ENCODE peak calls at places on chromosomes 1 and 21, in ten cellular contexts. W is neural progenitor cell; L is GM23248; Q is neuronal stem cell; O is effector memory CD4-positive, alpha-beta T cell; U is stimulated activated CD4-positive, alpha-beta T cell treated with anti-CD3 and anti-CD28 coated beads, Interleukin-2, amount 100 ng/mL, for 48 hours; C is AG10803; N is GM10248; G is CD4-positive, alpha-beta memory T cell; Z is esophagus squamous epithelium. S is an unnamed sample.

GRCh38 chr1:35220976-35221375 is 28.0 kb upstream of the SFPQ start:
- DNase-seq in W (peak; percentile 41), L (peak; percentile 12), Q (no peak), O (no peak), U (no peak), C (no peak), N (peak; percentile 52), G (peak; percentile 7), Z (no peak), S (no peak)

GRCh38 chr1:68448365-68448764 is 1.4 kb downstream of the RPE65 start:
- DNase-seq in W (no peak), L (no peak), Q (no peak), O (no peak), U (no peak), C (no peak), N (no peak), G (no peak), Z (no peak), S (no peak)

GRCh38 chr21:14273736-14274538 is 58.0 kb downstream of the RBM11 start:
- DNase-seq in W (peak; percentile 17), L (no peak), Q (no peak), O (no peak), U (no peak), C (no peak), N (no peak), G (no peak), Z (no peak), S (no peak)

GRCh38 chr1:67130673-67131072 is 4.1 kb downstream of the C1orf141 start:
- DNase-seq in W (no peak), L (peak; percentile 8), Q (no peak), O (no peak), U (no peak), C (no peak), N (no peak), G (no peak), Z (no peak), S (no peak)

GRCh38 chr1:19643602-19644419 is at the start of gene NBL1:
- DNase-seq in W (peak; percentile 63), L (peak; percentile 87), Q (no peak), O (peak; percentile 54), U (peak; percentile 66), C (peak; percentile 63), N (peak; percentile 75), G (peak; percentile 79), Z (no peak), S (peak; percentile 44)

GRCh38 chr1:156502749-156503671 is 2.4 kb upstream of the MEF2D start:
- DNase-seq in W (no peak), L (peak; percentile 93), Q (no peak), O (no peak), U (no peak), C (peak; percentile 95), N (no peak), G (no peak), Z (no peak), S (no peak)

GRCh38 chr1:231550448-231550781 is 21.9 kb downstream of the TSNAX start:
- DNase-seq in W (peak; percentile 39), L (peak; percentile 49), Q (no peak), O (no peak), U (no peak), C (peak; percentile 3), N (peak; percentile 16), G (peak; percentile 15), Z (no peak), S (peak; percentile 8)

GRCh38 chr1:192807221-192807967 is 1.4 kb upstream of the RGS2 start:
- DNase-seq in W (no peak), L (peak; percentile 64), Q (no peak), O (no peak), U (no peak), C (peak; percentile 29), N (peak; percentile 18), G (peak; percentile 42), Z (no peak), S (peak; percentile 23)

GRCh38 chr1:44881011-44881632 is 38.1 kb upstream of the PTCH2 start:
- DNase-seq in W (no peak), L (peak; percentile 93), Q (no peak), O (no peak), U (no peak), C (peak; percentile 80), N (no peak), G (no peak), Z (no peak), S (no peak)

GRCh38 chr1:22709891-22710687 is 550 bp upstream of the EPHB2 start:
- DNase-seq in W (peak; percentile 85), L (peak; percentile 81), Q (peak; percentile 73), O (no peak), U (peak; percentile 15), C (peak; percentile 72), N (no peak), G (peak; percentile 14), Z (no peak), S (no peak)

GRCh38 chr1:199700551-199700950 is 327.0 kb upstream of the NR5A2 start:
- DNase-seq in W (no peak), L (no peak), Q (no peak), O (no peak), U (no peak), C (no peak), N (no peak), G (no peak), Z (no peak), S (no peak)

GRCh38 chr21:26920055-26920454 is 46.8 kb downstream of the ADAMTS5 start:
- DNase-seq in W (no peak), L (peak; percentile 67), Q (no peak), O (no peak), U (no peak), C (peak; percentile 42), N (no peak), G (no peak), Z (no peak), S (no peak)

GRCh38 chr1:64471724-64472276 is 1.9 kb downstream of the CACHD1 start:
- DNase-seq in W (peak; percentile 30), L (peak; percentile 69), Q (no peak), O (no peak), U (no peak), C (peak; percentile 36), N (no peak), G (no peak), Z (no peak), S (no peak)

GRCh38 chr1:159163609-159164008 is 7.8 kb upstream of the CADM3 start:
- DNase-seq in W (peak; percentile 36), L (no peak), Q (no peak), O (no peak), U (no peak), C (no peak), N (no peak), G (no peak), Z (no peak), S (no peak)

GRCh38 chr1:118340928-118341905 is 156.2 kb upstream of the SPAG17 start:
- DNase-seq in W (no peak), L (peak; percentile 31), Q (no peak), O (no peak), U (no peak), C (no peak), N (no peak), G (no peak), Z (no peak), S (no peak)

GRCh38 chr1:81466970-81467369 is 333.8 kb upstream of the ADGRL2 start:
- DNase-seq in W (no peak), L (no peak), Q (no peak), O (no peak), U (no peak), C (no peak), N (no peak), G (no peak), Z (no peak), S (no peak)

GRCh38 chr1:111182052-111182451 is 18.4 kb downstream of the DENND2D start:
- DNase-seq in W (no peak), L (no peak), Q (no peak), O (no peak), U (no peak), C (no peak), N (no peak), G (no peak), Z (no peak), S (no peak)

GRCh38 chr1:29105822-29106221 is 17.9 kb downstream of the TMEM200B start:
- DNase-seq in W (no peak), L (no peak), Q (no peak), O (no peak), U (no peak), C (no peak), N (no peak), G (no peak), Z (no peak), S (no peak)

GRCh38 chr1:60277269-60277668 is 203.7 kb upstream of the C1orf87 start:
- DNase-seq in W (no peak), L (no peak), Q (no peak), O (no peak), U (no peak), C (no peak), N (no peak), G (no peak), Z (no peak), S (no peak)

GRCh38 chr1:244353572-244354091 is 98.1 kb downstream of the ADSS2 start:
- DNase-seq in W (peak; percentile 73), L (peak; percentile 100), Q (no peak), O (no peak), U (peak; percentile 24), C (peak; percentile 91), N (peak; percentile 43), G (no peak), Z (peak; percentile 16), S (no peak)